ENCODE peak calls at places on chromosomes 3 and 15, in seven cellular contexts. One of them, this sample, is unnamed.

GRCh38 chr15:79523266-79523665 is 91.1 kb downstream of the MINAR1 start:
- DNase-seq in A549: no peak
- DNase-seq in AG08395: no peak
- DNase-seq in spleen: no peak
- DNase-seq in stimulated activated naive CD8-positive, alpha-beta T cell treated with anti-CD3 and anti-CD28 coated beads, Interleukin-15, amount 100 ng/mL, for 72 hours: no peak
- DNase-seq in fibroblast of the aortic adventitia: no peak
- DNase-seq in left ventricle myocardium inferior: no peak
- DNase-seq in this sample: no peak

GRCh38 chr15:90001683-90002427 is 731 bp downstream of the ZNF710 start:
- DNase-seq in A549: peak; percentile 67
- DNase-seq in AG08395: peak; percentile 59
- DNase-seq in spleen: peak; percentile 92
- DNase-seq in stimulated activated naive CD8-positive, alpha-beta T cell treated with anti-CD3 and anti-CD28 coated beads, Interleukin-15, amount 100 ng/mL, for 72 hours: peak; percentile 47
- DNase-seq in fibroblast of the aortic adventitia: peak; percentile 67
- DNase-seq in left ventricle myocardium inferior: peak; percentile 66
- DNase-seq in this sample: no peak

GRCh38 chr15:70035719-70036077 is 62.0 kb downstream of the TLE3 start:
- DNase-seq in A549: no peak
- DNase-seq in AG08395: no peak
- DNase-seq in spleen: peak; percentile 76
- DNase-seq in stimulated activated naive CD8-positive, alpha-beta T cell treated with anti-CD3 and anti-CD28 coated beads, Interleukin-15, amount 100 ng/mL, for 72 hours: no peak
- DNase-seq in fibroblast of the aortic adventitia: no peak
- DNase-seq in left ventricle myocardium inferior: no peak
- DNase-seq in this sample: no peak

GRCh38 chr3:48655586-48655985 is 7.1 kb downstream of the CELSR3 start:
- DNase-seq in A549: no peak
- DNase-seq in AG08395: no peak
- DNase-seq in spleen: peak; percentile 90
- DNase-seq in stimulated activated naive CD8-positive, alpha-beta T cell treated with anti-CD3 and anti-CD28 coated beads, Interleukin-15, amount 100 ng/mL, for 72 hours: peak; percentile 46
- DNase-seq in fibroblast of the aortic adventitia: no peak
- DNase-seq in left ventricle myocardium inferior: no peak
- DNase-seq in this sample: no peak

GRCh38 chr3:12513694-12514446 is 29.6 kb downstream of the TSEN2 start:
- DNase-seq in A549: no peak
- DNase-seq in AG08395: no peak
- DNase-seq in spleen: no peak
- DNase-seq in stimulated activated naive CD8-positive, alpha-beta T cell treated with anti-CD3 and anti-CD28 coated beads, Interleukin-15, amount 100 ng/mL, for 72 hours: no peak
- DNase-seq in fibroblast of the aortic adventitia: no peak
- DNase-seq in left ventricle myocardium inferior: peak; percentile 47
- DNase-seq in this sample: no peak

GRCh38 chr15:97979131-97979502 is 18.6 kb downstream of the ARRDC4 start:
- DNase-seq in A549: no peak
- DNase-seq in AG08395: no peak
- DNase-seq in spleen: no peak
- DNase-seq in stimulated activated naive CD8-positive, alpha-beta T cell treated with anti-CD3 and anti-CD28 coated beads, Interleukin-15, amount 100 ng/mL, for 72 hours: no peak
- DNase-seq in fibroblast of the aortic adventitia: no peak
- DNase-seq in left ventricle myocardium inferior: no peak
- DNase-seq in this sample: peak; percentile 65

GRCh38 chr3:52434491-52435115 is 10.3 kb downstream of the SEMA3G start:
- DNase-seq in A549: no peak
- DNase-seq in AG08395: no peak
- DNase-seq in spleen: peak; percentile 46
- DNase-seq in stimulated activated naive CD8-positive, alpha-beta T cell treated with anti-CD3 and anti-CD28 coated beads, Interleukin-15, amount 100 ng/mL, for 72 hours: no peak
- DNase-seq in fibroblast of the aortic adventitia: no peak
- DNase-seq in left ventricle myocardium inferior: no peak
- DNase-seq in this sample: no peak

GRCh38 chr3:187758318-187758717 is 13.1 kb upstream of the BCL6 start:
- DNase-seq in A549: no peak
- DNase-seq in AG08395: no peak
- DNase-seq in spleen: no peak
- DNase-seq in stimulated activated naive CD8-positive, alpha-beta T cell treated with anti-CD3 and anti-CD28 coated beads, Interleukin-15, amount 100 ng/mL, for 72 hours: no peak
- DNase-seq in fibroblast of the aortic adventitia: no peak
- DNase-seq in left ventricle myocardium inferior: no peak
- DNase-seq in this sample: no peak

GRCh38 chr3:124770341-124771082 is 40.3 kb downstream of the UMPS start:
- DNase-seq in A549: no peak
- DNase-seq in AG08395: peak; percentile 16
- DNase-seq in spleen: peak; percentile 68
- DNase-seq in stimulated activated naive CD8-positive, alpha-beta T cell treated with anti-CD3 and anti-CD28 coated beads, Interleukin-15, amount 100 ng/mL, for 72 hours: no peak
- DNase-seq in fibroblast of the aortic adventitia: no peak
- DNase-seq in left ventricle myocardium inferior: peak; percentile 77
- DNase-seq in this sample: no peak

GRCh38 chr15:63483521-63484371 is 20.6 kb upstream of the USP3 start:
- DNase-seq in A549: peak; percentile 70
- DNase-seq in AG08395: no peak
- DNase-seq in spleen: no peak
- DNase-seq in stimulated activated naive CD8-positive, alpha-beta T cell treated with anti-CD3 and anti-CD28 coated beads, Interleukin-15, amount 100 ng/mL, for 72 hours: no peak
- DNase-seq in fibroblast of the aortic adventitia: no peak
- DNase-seq in left ventricle myocardium inferior: no peak
- DNase-seq in this sample: no peak

GRCh38 chr3:179995406-179995805 is 41.3 kb downstream of the PEX5L start:
- DNase-seq in A549: no peak
- DNase-seq in AG08395: no peak
- DNase-seq in spleen: no peak
- DNase-seq in stimulated activated naive CD8-positive, alpha-beta T cell treated with anti-CD3 and anti-CD28 coated beads, Interleukin-15, amount 100 ng/mL, for 72 hours: no peak
- DNase-seq in fibroblast of the aortic adventitia: no peak
- DNase-seq in left ventricle myocardium inferior: no peak
- DNase-seq in this sample: no peak

GRCh38 chr3:185527364-185527763 is 25.0 kb downstream of the LIPH start:
- DNase-seq in A549: peak; percentile 38
- DNase-seq in AG08395: no peak
- DNase-seq in spleen: no peak
- DNase-seq in stimulated activated naive CD8-positive, alpha-beta T cell treated with anti-CD3 and anti-CD28 coated beads, Interleukin-15, amount 100 ng/mL, for 72 hours: no peak
- DNase-seq in fibroblast of the aortic adventitia: no peak
- DNase-seq in left ventricle myocardium inferior: no peak
- DNase-seq in this sample: no peak

GRCh38 chr15:65246939-65247338 is 35.7 kb upstream of the CILP start:
- DNase-seq in A549: no peak
- DNase-seq in AG08395: no peak
- DNase-seq in spleen: no peak
- DNase-seq in stimulated activated naive CD8-positive, alpha-beta T cell treated with anti-CD3 and anti-CD28 coated beads, Interleukin-15, amount 100 ng/mL, for 72 hours: no peak
- DNase-seq in fibroblast of the aortic adventitia: no peak
- DNase-seq in left ventricle myocardium inferior: no peak
- DNase-seq in this sample: no peak

GRCh38 chr3:127209155-127209839 is 16.4 kb downstream of the PRR23E start:
- DNase-seq in A549: no peak
- DNase-seq in AG08395: no peak
- DNase-seq in spleen: peak; percentile 70
- DNase-seq in stimulated activated naive CD8-positive, alpha-beta T cell treated with anti-CD3 and anti-CD28 coated beads, Interleukin-15, amount 100 ng/mL, for 72 hours: no peak
- DNase-seq in fibroblast of the aortic adventitia: no peak
- DNase-seq in left ventricle myocardium inferior: no peak
- DNase-seq in this sample: no peak

GRCh38 chr3:144821583-144821982 is 850.0 kb downstream of the DIPK2A start:
- DNase-seq in A549: no peak
- DNase-seq in AG08395: peak; percentile 68
- DNase-seq in spleen: no peak
- DNase-seq in stimulated activated naive CD8-positive, alpha-beta T cell treated with anti-CD3 and anti-CD28 coated beads, Interleukin-15, amount 100 ng/mL, for 72 hours: no peak
- DNase-seq in fibroblast of the aortic adventitia: no peak
- DNase-seq in left ventricle myocardium inferior: no peak
- DNase-seq in this sample: no peak

GRCh38 chr3:100602506-100603444 is 6.6 kb upstream of the ADGRG7 start:
- DNase-seq in A549: peak; percentile 60
- DNase-seq in AG08395: no peak
- DNase-seq in spleen: no peak
- DNase-seq in stimulated activated naive CD8-positive, alpha-beta T cell treated with anti-CD3 and anti-CD28 coated beads, Interleukin-15, amount 100 ng/mL, for 72 hours: no peak
- DNase-seq in fibroblast of the aortic adventitia: peak; percentile 26
- DNase-seq in left ventricle myocardium inferior: no peak
- DNase-seq in this sample: no peak

GRCh38 chr3:101676765-101677435 is at the start of gene ZBTB11:
- DNase-seq in A549: peak; percentile 100
- DNase-seq in AG08395: peak; percentile 98
- DNase-seq in spleen: peak; percentile 99
- DNase-seq in stimulated activated naive CD8-positive, alpha-beta T cell treated with anti-CD3 and anti-CD28 coated beads, Interleukin-15, amount 100 ng/mL, for 72 hours: peak; percentile 98
- DNase-seq in fibroblast of the aortic adventitia: peak; percentile 100
- DNase-seq in left ventricle myocardium inferior: peak; percentile 100
- DNase-seq in this sample: peak; percentile 95

GRCh38 chr15:91752081-91752810 is 101.3 kb upstream of the SLCO3A1 start:
- DNase-seq in A549: no peak
- DNase-seq in AG08395: no peak
- DNase-seq in spleen: no peak
- DNase-seq in stimulated activated naive CD8-positive, alpha-beta T cell treated with anti-CD3 and anti-CD28 coated beads, Interleukin-15, amount 100 ng/mL, for 72 hours: no peak
- DNase-seq in fibroblast of the aortic adventitia: no peak
- DNase-seq in left ventricle myocardium inferior: no peak
- DNase-seq in this sample: no peak

GRCh38 chr3:151156618-151157216 is 46.3 kb downstream of the GPR171 start:
- DNase-seq in A549: peak; percentile 74
- DNase-seq in AG08395: peak; percentile 38
- DNase-seq in spleen: no peak
- DNase-seq in stimulated activated naive CD8-positive, alpha-beta T cell treated with anti-CD3 and anti-CD28 coated beads, Interleukin-15, amount 100 ng/mL, for 72 hours: no peak
- DNase-seq in fibroblast of the aortic adventitia: peak; percentile 66
- DNase-seq in left ventricle myocardium inferior: no peak
- DNase-seq in this sample: peak; percentile 47

GRCh38 chr15:66151809-66152208 is 101.7 kb downstream of the MEGF11 start:
- DNase-seq in A549: peak; percentile 33
- DNase-seq in AG08395: no peak
- DNase-seq in spleen: peak; percentile 20
- DNase-seq in stimulated activated naive CD8-positive, alpha-beta T cell treated with anti-CD3 and anti-CD28 coated beads, Interleukin-15, amount 100 ng/mL, for 72 hours: no peak
- DNase-seq in fibroblast of the aortic adventitia: no peak
- DNase-seq in left ventricle myocardium inferior: peak; percentile 16
- DNase-seq in this sample: no peak

GRCh38 chr15:37872661-37873060 is 61.8 kb upstream of the TMCO5A start:
- DNase-seq in A549: no peak
- DNase-seq in AG08395: peak; percentile 7
- DNase-seq in spleen: no peak
- DNase-seq in stimulated activated naive CD8-positive, alpha-beta T cell treated with anti-CD3 and anti-CD28 coated beads, Interleukin-15, amount 100 ng/mL, for 72 hours: no peak
- DNase-seq in fibroblast of the aortic adventitia: no peak
- DNase-seq in left ventricle myocardium inferior: no peak
- DNase-seq in this sample: no peak

GRCh38 chr15:99486371-99487336 is 79.1 kb upstream of the MEF2A start:
- DNase-seq in A549: peak; percentile 55
- DNase-seq in AG08395: peak; percentile 95
- DNase-seq in spleen: peak; percentile 89
- DNase-seq in stimulated activated naive CD8-positive, alpha-beta T cell treated with anti-CD3 and anti-CD28 coated beads, Interleukin-15, amount 100 ng/mL, for 72 hours: no peak
- DNase-seq in fibroblast of the aortic adventitia: peak; percentile 92
- DNase-seq in left ventricle myocardium inferior: peak; percentile 89
- DNase-seq in this sample: no peak

GRCh38 chr15:65646486-65646885 is 24.7 kb downstream of the SLC24A1 start:
- DNase-seq in A549: no peak
- DNase-seq in AG08395: no peak
- DNase-seq in spleen: no peak
- DNase-seq in stimulated activated naive CD8-positive, alpha-beta T cell treated with anti-CD3 and anti-CD28 coated beads, Interleukin-15, amount 100 ng/mL, for 72 hours: no peak
- DNase-seq in fibroblast of the aortic adventitia: no peak
- DNase-seq in left ventricle myocardium inferior: no peak
- DNase-seq in this sample: no peak

GRCh38 chr15:95162967-95163531 is 931.7 kb downstream of the MCTP2 start:
- DNase-seq in A549: no peak
- DNase-seq in AG08395: peak; percentile 81
- DNase-seq in spleen: no peak
- DNase-seq in stimulated activated naive CD8-positive, alpha-beta T cell treated with anti-CD3 and anti-CD28 coated beads, Interleukin-15, amount 100 ng/mL, for 72 hours: no peak
- DNase-seq in fibroblast of the aortic adventitia: peak; percentile 8
- DNase-seq in left ventricle myocardium inferior: no peak
- DNase-seq in this sample: no peak

GRCh38 chr3:48556796-48557626 is at the start of gene PFKFB4:
- DNase-seq in A549: peak; percentile 99
- DNase-seq in AG08395: peak; percentile 100
- DNase-seq in spleen: peak; percentile 99
- DNase-seq in stimulated activated naive CD8-positive, alpha-beta T cell treated with anti-CD3 and anti-CD28 coated beads, Interleukin-15, amount 100 ng/mL, for 72 hours: peak; percentile 99
- DNase-seq in fibroblast of the aortic adventitia: peak; percentile 99
- DNase-seq in left ventricle myocardium inferior: peak; percentile 99
- DNase-seq in this sample: peak; percentile 99

GRCh38 chr3:72539856-72540255 is 308.4 kb downstream of the SHQ1 start:
- DNase-seq in A549: no peak
- DNase-seq in AG08395: no peak
- DNase-seq in spleen: no peak
- DNase-seq in stimulated activated naive CD8-positive, alpha-beta T cell treated with anti-CD3 and anti-CD28 coated beads, Interleukin-15, amount 100 ng/mL, for 72 hours: no peak
- DNase-seq in fibroblast of the aortic adventitia: no peak
- DNase-seq in left ventricle myocardium inferior: no peak
- DNase-seq in this sample: no peak

GRCh38 chr3:126549861-126550487 is 8.8 kb downstream of the C3orf22 start:
- DNase-seq in A549: no peak
- DNase-seq in AG08395: no peak
- DNase-seq in spleen: peak; percentile 62
- DNase-seq in stimulated activated naive CD8-positive, alpha-beta T cell treated with anti-CD3 and anti-CD28 coated beads, Interleukin-15, amount 100 ng/mL, for 72 hours: no peak
- DNase-seq in fibroblast of the aortic adventitia: no peak
- DNase-seq in left ventricle myocardium inferior: no peak
- DNase-seq in this sample: no peak

GRCh38 chr3:39809995-39810595 is 686 bp downstream of the MYRIP start:
- DNase-seq in A549: no peak
- DNase-seq in AG08395: no peak
- DNase-seq in spleen: peak; percentile 71
- DNase-seq in stimulated activated naive CD8-positive, alpha-beta T cell treated with anti-CD3 and anti-CD28 coated beads, Interleukin-15, amount 100 ng/mL, for 72 hours: no peak
- DNase-seq in fibroblast of the aortic adventitia: no peak
- DNase-seq in left ventricle myocardium inferior: no peak
- DNase-seq in this sample: no peak

GRCh38 chr15:86362556-86362955 is 282.9 kb downstream of the AGBL1 start:
- DNase-seq in A549: peak; percentile 2
- DNase-seq in AG08395: peak; percentile 40
- DNase-seq in spleen: no peak
- DNase-seq in stimulated activated naive CD8-positive, alpha-beta T cell treated with anti-CD3 and anti-CD28 coated beads, Interleukin-15, amount 100 ng/mL, for 72 hours: no peak
- DNase-seq in fibroblast of the aortic adventitia: no peak
- DNase-seq in left ventricle myocardium inferior: no peak
- DNase-seq in this sample: no peak

GRCh38 chr3:148601766-148602685 is 95.7 kb upstream of the AGTR1 start:
- DNase-seq in A549: peak; percentile 92
- DNase-seq in AG08395: peak; percentile 21
- DNase-seq in spleen: no peak
- DNase-seq in stimulated activated naive CD8-positive, alpha-beta T cell treated with anti-CD3 and anti-CD28 coated beads, Interleukin-15, amount 100 ng/mL, for 72 hours: no peak
- DNase-seq in fibroblast of the aortic adventitia: peak; percentile 13
- DNase-seq in left ventricle myocardium inferior: no peak
- DNase-seq in this sample: no peak

This sample was measured in CMK.